ENCODE peak calls at places on chromosome 13, in four cellular contexts. One of them, this sample, is unnamed.

GRCh38 chr13:99422556-99423220 is 78.6 kb upstream of the TM9SF2 start:
- DNase-seq in WTC11: no peak
- DNase-seq in HEK293T: no peak
- DNase-seq in K562: no peak
- DNase-seq in this sample: no peak

GRCh38 chr13:28257305-28257704 is 119.0 kb downstream of the PAN3 start:
- DNase-seq in WTC11: no peak
- DNase-seq in HEK293T: no peak
- DNase-seq in K562: no peak
- DNase-seq in this sample: no peak

GRCh38 chr13:41751277-41751676 is 209.6 kb downstream of the VWA8 start:
- DNase-seq in WTC11: no peak
- DNase-seq in HEK293T: no peak
- DNase-seq in K562: peak; percentile 25
- DNase-seq in this sample: no peak

GRCh38 chr13:65864039-65864438 is 1366.1 kb downstream of the PCDH9 start:
- DNase-seq in WTC11: no peak
- DNase-seq in HEK293T: no peak
- DNase-seq in K562: no peak
- DNase-seq in this sample: no peak

GRCh38 chr13:99959127-99959529 is 12.4 kb downstream of the ZIC5 start:
- DNase-seq in WTC11: no peak
- DNase-seq in HEK293T: no peak
- DNase-seq in K562: no peak
- DNase-seq in this sample: no peak

GRCh38 chr13:110216403-110217041 is 90.4 kb downstream of the COL4A1 start:
- DNase-seq in WTC11: no peak
- DNase-seq in HEK293T: no peak
- DNase-seq in K562: no peak
- DNase-seq in this sample: no peak

GRCh38 chr13:23567792-23568480 is 2.3 kb upstream of the TNFRSF19 start:
- DNase-seq in WTC11: no peak
- DNase-seq in HEK293T: no peak
- DNase-seq in K562: no peak
- DNase-seq in this sample: peak; percentile 77

GRCh38 chr13:106087201-106087600 is 448.3 kb downstream of the EFNB2 start:
- DNase-seq in WTC11: no peak
- DNase-seq in HEK293T: no peak
- DNase-seq in K562: no peak
- DNase-seq in this sample: no peak

GRCh38 chr13:45851171-45851889 is at the start of gene SIAH3:
- DNase-seq in WTC11: peak; percentile 23
- DNase-seq in HEK293T: no peak
- DNase-seq in K562: no peak
- DNase-seq in this sample: no peak

GRCh38 chr13:30346159-30346788 is 38.9 kb upstream of the KATNAL1 start:
- DNase-seq in WTC11: no peak
- DNase-seq in HEK293T: no peak
- DNase-seq in K562: no peak
- DNase-seq in this sample: no peak

GRCh38 chr13:86974251-86974994 is 696.7 kb upstream of the SLITRK5 start:
- DNase-seq in WTC11: no peak
- DNase-seq in HEK293T: no peak
- DNase-seq in K562: no peak
- DNase-seq in this sample: no peak

GRCh38 chr13:100396771-100397170 is 191.8 kb downstream of the GGACT start:
- DNase-seq in WTC11: peak; percentile 59
- DNase-seq in HEK293T: no peak
- DNase-seq in K562: no peak
- DNase-seq in this sample: no peak

GRCh38 chr13:28316129-28316528 is 177.8 kb downstream of the PAN3 start:
- DNase-seq in WTC11: no peak
- DNase-seq in HEK293T: no peak
- DNase-seq in K562: no peak
- DNase-seq in this sample: peak; percentile 61

GRCh38 chr13:45718992-45719391 is 16.9 kb downstream of the CBY2 start:
- DNase-seq in WTC11: no peak
- DNase-seq in HEK293T: no peak
- DNase-seq in K562: no peak
- DNase-seq in this sample: no peak

GRCh38 chr13:50762969-50763568 is 80.4 kb downstream of the DLEU7 start:
- DNase-seq in WTC11: no peak
- DNase-seq in HEK293T: no peak
- DNase-seq in K562: no peak
- DNase-seq in this sample: no peak

GRCh38 chr13:94590744-94591143 is 5.2 kb downstream of the TGDS start:
- DNase-seq in WTC11: no peak
- DNase-seq in HEK293T: no peak
- DNase-seq in K562: no peak
- DNase-seq in this sample: no peak

GRCh38 chr13:104532131-104532530 is 1465.9 kb upstream of the SLC10A2 start:
- DNase-seq in WTC11: no peak
- DNase-seq in HEK293T: no peak
- DNase-seq in K562: no peak
- DNase-seq in this sample: no peak

GRCh38 chr13:75400775-75401174 is 81.2 kb downstream of the TBC1D4 start:
- DNase-seq in WTC11: no peak
- DNase-seq in HEK293T: no peak
- DNase-seq in K562: no peak
- DNase-seq in this sample: peak; percentile 45

GRCh38 chr13:108070491-108070890 is 144.8 kb downstream of the LIG4 start:
- DNase-seq in WTC11: no peak
- DNase-seq in HEK293T: no peak
- DNase-seq in K562: no peak
- DNase-seq in this sample: no peak

GRCh38 chr13:67308004-67308772 is 78.1 kb upstream of the PCDH9 start:
- DNase-seq in WTC11: no peak
- DNase-seq in HEK293T: no peak
- DNase-seq in K562: no peak
- DNase-seq in this sample: no peak

GRCh38 chr13:34155931-34156607 is 338.1 kb downstream of the RFC3 start:
- DNase-seq in WTC11: no peak
- DNase-seq in HEK293T: no peak
- DNase-seq in K562: no peak
- DNase-seq in this sample: no peak

GRCh38 chr13:32881074-32881791 is 135.0 kb upstream of the KL start:
- DNase-seq in WTC11: no peak
- DNase-seq in HEK293T: no peak
- DNase-seq in K562: no peak
- DNase-seq in this sample: no peak

GRCh38 chr13:39419866-39420265 is 183.1 kb downstream of the LHFPL6 start:
- DNase-seq in WTC11: no peak
- DNase-seq in HEK293T: no peak
- DNase-seq in K562: no peak
- DNase-seq in this sample: no peak

GRCh38 chr13:25423831-25424230 is 52.1 kb downstream of the ATP8A2 start:
- DNase-seq in WTC11: no peak
- DNase-seq in HEK293T: no peak
- DNase-seq in K562: no peak
- DNase-seq in this sample: no peak

GRCh38 chr13:21675095-21676007 is 4.5 kb downstream of the FGF9 start:
- DNase-seq in WTC11: peak; percentile 57
- DNase-seq in HEK293T: peak; percentile 9
- DNase-seq in K562: no peak
- DNase-seq in this sample: no peak

GRCh38 chr13:101529419-101529818 is 76.9 kb downstream of the ITGBL1 start:
- DNase-seq in WTC11: no peak
- DNase-seq in HEK293T: no peak
- DNase-seq in K562: no peak
- DNase-seq in this sample: no peak

GRCh38 chr13:31798189-31798588 is 58.9 kb downstream of the RXFP2 start:
- DNase-seq in WTC11: no peak
- DNase-seq in HEK293T: no peak
- DNase-seq in K562: no peak
- DNase-seq in this sample: no peak

GRCh38 chr13:71864094-71864980 is 2.7 kb downstream of the DACH1 start:
- DNase-seq in WTC11: peak; percentile 73
- DNase-seq in HEK293T: peak; percentile 71
- DNase-seq in K562: no peak
- DNase-seq in this sample: no peak

GRCh38 chr13:93230466-93230865 is 3.9 kb downstream of the GPC6 start:
- DNase-seq in WTC11: no peak
- DNase-seq in HEK293T: no peak
- DNase-seq in K562: no peak
- DNase-seq in this sample: peak; percentile 55

GRCh38 chr13:98022210-98022609 is 68.7 kb downstream of the IPO5 start:
- DNase-seq in WTC11: no peak
- DNase-seq in HEK293T: no peak
- DNase-seq in K562: no peak
- DNase-seq in this sample: peak; percentile 29
- TF ChIP-seq ELF4 in WTC11: no peak
- TF ChIP-seq ELF4 in HEK293T: no peak
- TF ChIP-seq ELF4 in K562: no peak
- TF ChIP-seq ELF4 in this sample: no peak

DNA sequence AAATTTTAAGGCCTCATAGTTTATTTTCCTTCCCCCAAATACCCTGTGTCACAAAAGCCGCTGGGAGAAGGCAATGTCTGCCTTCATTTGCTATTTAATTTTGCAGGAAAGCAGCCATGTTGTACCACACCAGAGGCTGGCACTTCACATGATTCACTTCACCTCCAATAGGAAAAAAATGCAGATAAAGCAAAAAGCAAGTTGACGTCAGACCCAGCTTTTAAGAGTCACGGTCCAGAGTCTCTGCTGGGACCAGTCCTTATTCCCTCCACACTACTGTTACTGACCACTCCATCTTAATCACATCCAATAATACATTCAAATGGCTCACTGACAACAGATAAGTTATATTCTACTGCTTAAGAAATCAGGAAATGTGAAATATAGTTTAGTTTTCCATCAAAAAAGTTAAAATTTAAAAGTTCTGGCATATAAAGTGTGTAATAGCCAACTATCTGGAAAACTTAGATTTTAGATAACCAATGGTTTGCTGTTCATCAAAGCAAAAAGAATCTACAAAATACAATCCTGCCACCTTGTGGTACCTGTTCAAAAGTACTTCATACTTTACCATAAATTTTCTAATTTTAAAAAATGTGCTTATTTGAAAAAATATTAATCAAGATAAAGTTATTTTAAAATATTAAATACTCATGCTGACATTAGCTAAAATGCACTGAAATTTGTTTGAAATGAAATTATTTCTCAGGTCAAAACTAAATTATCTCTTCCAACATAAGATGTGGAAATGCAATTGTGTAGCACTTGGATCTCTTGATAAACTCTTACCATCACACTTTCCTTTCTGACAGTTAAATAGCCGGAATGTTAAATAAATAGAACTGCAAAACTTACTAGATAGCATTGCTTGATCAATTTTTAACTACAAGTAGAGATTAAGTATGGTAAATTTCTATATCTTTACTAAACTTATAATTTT is 97.3 kb downstream of the SERP2 start:
- DNase-seq in WTC11: no peak
- DNase-seq in HEK293T: no peak
- DNase-seq in K562: peak; percentile 6
- DNase-seq in this sample: peak; percentile 29
- TF ChIP-seq ELF4 in WTC11: no peak
- TF ChIP-seq ELF4 in HEK293T: no peak
- TF ChIP-seq ELF4 in K562: no peak
- TF ChIP-seq ELF4 in this sample: no peak

DNA sequence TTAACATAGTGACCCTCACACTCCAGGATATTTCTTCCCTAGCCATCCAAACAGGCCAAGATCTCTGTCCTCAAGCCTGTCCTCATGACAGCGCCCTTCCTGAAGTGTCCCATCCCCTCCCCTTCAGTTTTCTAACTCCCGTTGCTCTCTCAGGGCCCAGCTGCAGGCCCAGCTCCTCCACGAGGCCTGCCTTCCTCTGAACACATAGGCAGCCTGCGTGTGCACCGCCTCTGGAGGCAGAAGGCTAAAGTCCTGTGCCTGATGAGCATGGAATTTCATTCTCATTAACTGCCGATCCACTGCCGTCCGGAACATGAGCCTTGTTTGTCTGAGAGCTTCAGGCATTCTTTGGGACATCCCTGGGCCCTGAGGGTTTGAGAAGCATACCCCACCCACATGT is 306.4 kb downstream of the DCLK1 start:
- DNase-seq in WTC11: no peak
- DNase-seq in HEK293T: no peak
- DNase-seq in K562: no peak
- DNase-seq in this sample: no peak
- TF ChIP-seq ELF4 in WTC11: no peak
- TF ChIP-seq ELF4 in HEK293T: no peak
- TF ChIP-seq ELF4 in K562: no peak
- TF ChIP-seq ELF4 in this sample: no peak

GRCh38 chr13:79775830-79776229 is 294.9 kb downstream of the NDFIP2 start:
- DNase-seq in WTC11: peak; percentile 23
- DNase-seq in HEK293T: peak; percentile 68
- DNase-seq in K562: no peak
- DNase-seq in this sample: peak; percentile 38
- TF ChIP-seq ELF4 in WTC11: no peak
- TF ChIP-seq ELF4 in HEK293T: no peak
- TF ChIP-seq ELF4 in K562: no peak
- TF ChIP-seq ELF4 in this sample: no peak

GRCh38 chr13:102726430-102726829 is 31.6 kb upstream of the METTL21C start:
- DNase-seq in WTC11: no peak
- DNase-seq in HEK293T: no peak
- DNase-seq in K562: no peak
- DNase-seq in this sample: peak; percentile 35

GRCh38 chr13:102724923-102725322 is 30.1 kb upstream of the METTL21C start:
- DNase-seq in WTC11: no peak
- DNase-seq in HEK293T: peak; percentile 25
- DNase-seq in K562: no peak
- DNase-seq in this sample: peak; percentile 82

GRCh38 chr13:102729560-102730275 is 34.9 kb upstream of the METTL21C start:
- DNase-seq in WTC11: no peak
- DNase-seq in HEK293T: no peak
- DNase-seq in K562: no peak
- DNase-seq in this sample: no peak
- TF ChIP-seq ELF4 in WTC11: no peak
- TF ChIP-seq ELF4 in HEK293T: no peak
- TF ChIP-seq ELF4 in K562: no peak
- TF ChIP-seq ELF4 in this sample: no peak

GRCh38 chr13:48750588-48751383 is 97.1 kb downstream of the CYSLTR2 start:
- DNase-seq in WTC11: no peak
- DNase-seq in HEK293T: no peak
- DNase-seq in K562: no peak
- DNase-seq in this sample: no peak
- TF ChIP-seq ELF4 in WTC11: no peak
- TF ChIP-seq ELF4 in HEK293T: no peak
- TF ChIP-seq ELF4 in K562: no peak
- TF ChIP-seq ELF4 in this sample: no peak

DNA sequence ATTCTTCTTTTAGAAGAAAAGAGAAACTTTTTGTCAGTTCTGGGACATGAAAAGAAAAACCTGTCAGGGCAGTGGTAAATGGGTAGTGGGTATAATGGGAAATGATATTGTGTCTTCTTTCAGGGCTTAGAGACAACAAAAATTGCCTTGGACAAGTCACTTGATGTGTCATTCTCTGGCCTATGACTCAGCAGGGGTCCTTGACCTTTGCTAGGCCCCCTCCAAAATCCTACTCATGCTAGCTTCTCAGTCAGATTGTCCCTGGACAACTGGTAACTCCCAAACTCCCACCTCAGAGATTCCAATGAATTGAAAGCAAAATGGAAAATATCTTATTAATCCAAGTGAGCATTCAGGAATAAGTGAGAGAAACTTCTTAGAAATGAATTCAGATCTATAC is 258.8 kb upstream of the SPRY2 start:
- DNase-seq in WTC11: no peak
- DNase-seq in HEK293T: no peak
- DNase-seq in K562: peak; percentile 61
- DNase-seq in this sample: no peak
- TF ChIP-seq ELF4 in WTC11: no peak
- TF ChIP-seq ELF4 in HEK293T: no peak
- TF ChIP-seq ELF4 in K562: no peak
- TF ChIP-seq ELF4 in this sample: no peak